ENCODE peak calls at places on chromosomes 4 and X, in seven cellular contexts. One of them, this sample, is unnamed. For H3K4me1, the result is how much of the 10 kb centered on the place peaks cover.

GRCh38 chr4:117010695-117011094 is 74.7 kb downstream of the TRAM1L1 start:
- DNase-seq in uterus: no peak
- DNase-seq in BE2C: no peak
- DNase-seq in sigmoid colon: no peak
- DNase-seq in GM23248: no peak
- DNase-seq in CD8-positive, alpha-beta memory T cell: no peak
- DNase-seq in upper lobe of left lung: no peak
- DNase-seq in this sample: no peak

GRCh38 chrX:41559662-41560061 is 112.5 kb downstream of the NYX start:
- DNase-seq in GM23248: peak
- DNase-seq in sigmoid colon: no peak
- DNase-seq in uterus: peak
- DNase-seq in BE2C: no peak
- DNase-seq in CD8-positive, alpha-beta memory T cell: no peak
- DNase-seq in upper lobe of left lung: no peak
- DNase-seq in this sample: no peak

GRCh38 chr4:109155682-109156243 is 146.7 kb downstream of the COL25A1 start:
- DNase-seq in CD8-positive, alpha-beta memory T cell: no peak
- DNase-seq in GM23248: peak
- DNase-seq in BE2C: no peak
- DNase-seq in sigmoid colon: no peak
- DNase-seq in uterus: no peak
- DNase-seq in upper lobe of left lung: no peak
- DNase-seq in this sample: no peak

GRCh38 chr4:38753021-38753806 is 29.6 kb downstream of the TLR10 start:
- DNase-seq in upper lobe of left lung: peak
- DNase-seq in BE2C: peak
- DNase-seq in sigmoid colon: peak
- DNase-seq in GM23248: peak
- DNase-seq in uterus: peak
- DNase-seq in CD8-positive, alpha-beta memory T cell: no peak
- DNase-seq in this sample: peak

GRCh38 chr4:16337936-16338335 is 111.7 kb upstream of the TAPT1 start:
- DNase-seq in sigmoid colon: no peak
- DNase-seq in uterus: no peak
- DNase-seq in BE2C: no peak
- DNase-seq in GM23248: peak
- DNase-seq in CD8-positive, alpha-beta memory T cell: no peak
- DNase-seq in upper lobe of left lung: no peak
- DNase-seq in this sample: no peak

GRCh38 chr4:186150926-186151325 is 40.4 kb upstream of the CYP4V2 start:
- DNase-seq in upper lobe of left lung: no peak
- DNase-seq in sigmoid colon: no peak
- DNase-seq in uterus: no peak
- DNase-seq in CD8-positive, alpha-beta memory T cell: no peak
- DNase-seq in GM23248: no peak
- DNase-seq in BE2C: no peak
- DNase-seq in this sample: no peak

GRCh38 chr4:80232707-80233370 is 33.6 kb upstream of the FGF5 start:
- DNase-seq in GM23248: no peak
- DNase-seq in CD8-positive, alpha-beta memory T cell: no peak
- DNase-seq in uterus: no peak
- DNase-seq in upper lobe of left lung: no peak
- DNase-seq in sigmoid colon: no peak
- DNase-seq in BE2C: no peak
- DNase-seq in this sample: no peak

GRCh38 chrX:46653482-46653881 is 79.9 kb downstream of the CHST7 start:
- DNase-seq in GM23248: no peak
- DNase-seq in upper lobe of left lung: no peak
- DNase-seq in CD8-positive, alpha-beta memory T cell: no peak
- DNase-seq in BE2C: peak
- DNase-seq in uterus: no peak
- DNase-seq in sigmoid colon: no peak
- DNase-seq in this sample: no peak

GRCh38 chr4:75673959-75674328 is 733 bp upstream of the G3BP2 start:
- DNase-seq in upper lobe of left lung: no peak
- DNase-seq in uterus: no peak
- DNase-seq in GM23248: no peak
- DNase-seq in sigmoid colon: no peak
- DNase-seq in BE2C: no peak
- DNase-seq in CD8-positive, alpha-beta memory T cell: no peak
- DNase-seq in this sample: peak

GRCh38 chrX:22628275-22628674 is 355.6 kb downstream of the CBLL2 start:
- DNase-seq in upper lobe of left lung: no peak
- DNase-seq in GM23248: no peak
- DNase-seq in CD8-positive, alpha-beta memory T cell: no peak
- DNase-seq in sigmoid colon: no peak
- DNase-seq in BE2C: no peak
- DNase-seq in uterus: no peak
- DNase-seq in this sample: no peak

GRCh38 chr4:82852751-82853053 is 38.3 kb downstream of the SEC31A start:
- DNase-seq in GM23248: no peak
- DNase-seq in sigmoid colon: no peak
- DNase-seq in upper lobe of left lung: no peak
- DNase-seq in BE2C: peak
- DNase-seq in uterus: no peak
- DNase-seq in CD8-positive, alpha-beta memory T cell: no peak
- DNase-seq in this sample: no peak

GRCh38 chr4:169724251-169724650 is 33.5 kb downstream of the HPF1 start:
- DNase-seq in upper lobe of left lung: no peak
- DNase-seq in uterus: no peak
- DNase-seq in BE2C: no peak
- DNase-seq in sigmoid colon: no peak
- DNase-seq in GM23248: peak
- DNase-seq in CD8-positive, alpha-beta memory T cell: no peak
- DNase-seq in this sample: no peak

GRCh38 chr4:153224474-153224873 is 20.2 kb downstream of the TRIM2 start:
- DNase-seq in BE2C: no peak
- DNase-seq in GM23248: no peak
- DNase-seq in sigmoid colon: no peak
- DNase-seq in CD8-positive, alpha-beta memory T cell: no peak
- DNase-seq in upper lobe of left lung: no peak
- DNase-seq in uterus: no peak
- DNase-seq in this sample: no peak

GRCh38 chr4:102217775-102218174 is 127.5 kb downstream of the SLC39A8 start:
- DNase-seq in upper lobe of left lung: no peak
- DNase-seq in sigmoid colon: no peak
- DNase-seq in uterus: no peak
- DNase-seq in CD8-positive, alpha-beta memory T cell: no peak
- DNase-seq in GM23248: peak
- DNase-seq in BE2C: no peak
- DNase-seq in this sample: no peak

GRCh38 chr4:24482871-24483270 is 101.5 kb downstream of the DHX15 start:
- DNase-seq in GM23248: peak
- DNase-seq in uterus: no peak
- DNase-seq in sigmoid colon: no peak
- DNase-seq in BE2C: no peak
- DNase-seq in CD8-positive, alpha-beta memory T cell: no peak
- DNase-seq in upper lobe of left lung: no peak
- DNase-seq in this sample: no peak

GRCh38 chr4:79241846-79242245 is 84.0 kb downstream of the NAA11 start:
- DNase-seq in CD8-positive, alpha-beta memory T cell: no peak
- DNase-seq in uterus: no peak
- DNase-seq in BE2C: no peak
- DNase-seq in upper lobe of left lung: no peak
- DNase-seq in GM23248: peak
- DNase-seq in sigmoid colon: no peak
- DNase-seq in this sample: no peak

GRCh38 chr4:157664726-157665125 is 444.2 kb downstream of the GRIA2 start:
- DNase-seq in uterus: no peak
- DNase-seq in CD8-positive, alpha-beta memory T cell: no peak
- DNase-seq in BE2C: no peak
- DNase-seq in upper lobe of left lung: no peak
- DNase-seq in GM23248: peak
- DNase-seq in sigmoid colon: no peak
- DNase-seq in this sample: no peak

GRCh38 chr4:170339522-170339921 is 249.8 kb upstream of the AADAT start:
- DNase-seq in upper lobe of left lung: no peak
- DNase-seq in BE2C: no peak
- DNase-seq in CD8-positive, alpha-beta memory T cell: no peak
- DNase-seq in GM23248: no peak
- DNase-seq in sigmoid colon: no peak
- DNase-seq in uterus: no peak
- DNase-seq in this sample: no peak

GRCh38 chr4:10546-10870 is 42.6 kb upstream of the ZNF595 start:
- DNase-seq in CD8-positive, alpha-beta memory T cell: no peak
- DNase-seq in BE2C: no peak
- DNase-seq in GM23248: no peak
- DNase-seq in uterus: no peak
- DNase-seq in upper lobe of left lung: no peak
- DNase-seq in sigmoid colon: no peak
- DNase-seq in this sample: no peak

GRCh38 chr4:125433453-125433852 is 118.7 kb downstream of the FAT4 start:
- DNase-seq in BE2C: no peak
- DNase-seq in CD8-positive, alpha-beta memory T cell: no peak
- DNase-seq in upper lobe of left lung: no peak
- DNase-seq in GM23248: peak
- DNase-seq in sigmoid colon: no peak
- DNase-seq in uterus: no peak
- DNase-seq in this sample: no peak

GRCh38 chrX:119638725-119639471 is 32.7 kb upstream of the NKRF start:
- DNase-seq in upper lobe of left lung: no peak
- DNase-seq in CD8-positive, alpha-beta memory T cell: no peak
- DNase-seq in BE2C: no peak
- DNase-seq in uterus: no peak
- DNase-seq in sigmoid colon: no peak
- DNase-seq in GM23248: no peak
- DNase-seq in this sample: no peak

GRCh38 chrX:16484338-16484737 is 165.6 kb upstream of the S100G start:
- DNase-seq in upper lobe of left lung: peak
- DNase-seq in uterus: no peak
- DNase-seq in GM23248: peak
- DNase-seq in BE2C: no peak
- DNase-seq in sigmoid colon: no peak
- DNase-seq in CD8-positive, alpha-beta memory T cell: no peak
- DNase-seq in this sample: peak

GRCh38 chr4:140252742-140253555 is 99.0 kb upstream of the MAML3 start:
- DNase-seq in upper lobe of left lung: peak
- DNase-seq in sigmoid colon: peak
- DNase-seq in CD8-positive, alpha-beta memory T cell: peak
- DNase-seq in uterus: peak
- DNase-seq in BE2C: peak
- DNase-seq in GM23248: peak
- DNase-seq in this sample: peak

GRCh38 chr4:96472103-96472867 is 632.4 kb downstream of the PDHA2 start:
- DNase-seq in GM23248: no peak
- DNase-seq in uterus: no peak
- DNase-seq in CD8-positive, alpha-beta memory T cell: no peak
- DNase-seq in sigmoid colon: no peak
- DNase-seq in upper lobe of left lung: no peak
- DNase-seq in BE2C: no peak
- DNase-seq in this sample: no peak

GRCh38 chr4:41435509-41435908 is 102.4 kb upstream of the LIMCH1 start:
- DNase-seq in upper lobe of left lung: no peak
- DNase-seq in sigmoid colon: no peak
- DNase-seq in BE2C: no peak
- DNase-seq in CD8-positive, alpha-beta memory T cell: no peak
- DNase-seq in uterus: no peak
- DNase-seq in GM23248: no peak
- DNase-seq in this sample: no peak
- H3K4me1 ChIP-seq in upper lobe of left lung: under half
- H3K4me1 ChIP-seq in sigmoid colon: under half
- H3K4me1 ChIP-seq in BE2C: under half
- H3K4me1 ChIP-seq in CD8-positive, alpha-beta memory T cell: under half
- H3K4me1 ChIP-seq in uterus: under half
- H3K4me1 ChIP-seq in GM23248: under half
- H3K4me1 ChIP-seq in this sample: under half

GRCh38 chrX:140480765-140481164 is 24.1 kb downstream of the SOX3 start:
- DNase-seq in upper lobe of left lung: no peak
- DNase-seq in BE2C: no peak
- DNase-seq in CD8-positive, alpha-beta memory T cell: no peak
- DNase-seq in uterus: no peak
- DNase-seq in sigmoid colon: no peak
- DNase-seq in GM23248: no peak
- DNase-seq in this sample: no peak
- H3K4me1 ChIP-seq in upper lobe of left lung: under half
- H3K4me1 ChIP-seq in BE2C: under half
- H3K4me1 ChIP-seq in CD8-positive, alpha-beta memory T cell: under half
- H3K4me1 ChIP-seq in uterus: under half
- H3K4me1 ChIP-seq in sigmoid colon: under half
- H3K4me1 ChIP-seq in GM23248: under half
- H3K4me1 ChIP-seq in this sample: under half

GRCh38 chr4:124426279-124426678 is 286.3 kb downstream of the ANKRD50 start:
- DNase-seq in upper lobe of left lung: no peak
- DNase-seq in uterus: no peak
- DNase-seq in sigmoid colon: no peak
- DNase-seq in GM23248: no peak
- DNase-seq in BE2C: no peak
- DNase-seq in CD8-positive, alpha-beta memory T cell: no peak
- DNase-seq in this sample: no peak
- H3K4me1 ChIP-seq in upper lobe of left lung: under half
- H3K4me1 ChIP-seq in uterus: under half
- H3K4me1 ChIP-seq in sigmoid colon: under half
- H3K4me1 ChIP-seq in GM23248: under half
- H3K4me1 ChIP-seq in BE2C: under half
- H3K4me1 ChIP-seq in CD8-positive, alpha-beta memory T cell: under half
- H3K4me1 ChIP-seq in this sample: under half

DNA sequence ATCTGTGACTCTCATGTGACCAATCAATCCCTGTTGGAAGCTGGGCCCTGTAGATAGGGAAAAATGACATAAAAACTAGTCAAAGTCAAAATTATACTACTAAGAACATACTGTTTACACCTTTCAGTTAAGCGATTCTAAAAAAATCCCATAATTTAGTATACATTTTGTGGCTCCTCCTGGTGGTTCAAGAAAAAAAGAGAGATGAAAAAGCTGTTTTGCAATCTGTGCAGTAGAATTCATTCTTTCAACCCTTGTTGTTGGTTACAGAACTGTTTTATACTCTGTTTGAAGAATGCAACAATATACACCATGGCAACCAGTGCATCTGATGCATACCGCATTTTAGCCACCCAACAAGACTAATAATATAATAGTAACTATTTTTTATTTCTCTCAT is 66.8 kb upstream of the ANK2 start:
- DNase-seq in BE2C: no peak
- DNase-seq in upper lobe of left lung: no peak
- DNase-seq in sigmoid colon: no peak
- DNase-seq in uterus: no peak
- DNase-seq in GM23248: peak
- DNase-seq in CD8-positive, alpha-beta memory T cell: no peak
- DNase-seq in this sample: no peak
- H3K4me1 ChIP-seq in BE2C: under half
- H3K4me1 ChIP-seq in upper lobe of left lung: under half
- H3K4me1 ChIP-seq in sigmoid colon: under half
- H3K4me1 ChIP-seq in uterus: under half
- H3K4me1 ChIP-seq in GM23248: under half
- H3K4me1 ChIP-seq in CD8-positive, alpha-beta memory T cell: under half
- H3K4me1 ChIP-seq in this sample: under half

DNA sequence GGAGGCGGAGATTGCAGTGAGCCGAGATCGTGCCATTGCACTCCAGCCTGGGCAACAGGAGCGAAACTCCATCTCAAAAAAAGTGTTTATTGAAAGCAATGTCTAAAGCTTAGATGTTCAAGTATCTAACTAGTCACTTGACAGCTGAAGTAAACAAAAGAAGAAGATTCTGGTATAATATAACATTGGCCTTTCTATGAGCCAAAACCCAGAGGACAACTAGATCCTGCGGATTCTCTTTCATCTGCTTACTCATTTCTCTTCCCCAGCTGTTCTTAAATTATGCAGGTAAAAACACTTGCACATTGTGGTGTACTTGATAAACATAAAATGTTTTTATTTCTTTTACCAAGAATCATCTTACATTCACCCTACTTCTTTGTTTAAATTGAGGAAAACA is 24.1 kb upstream of the AREG start:
- DNase-seq in CD8-positive, alpha-beta memory T cell: no peak
- DNase-seq in GM23248: no peak
- DNase-seq in uterus: no peak
- DNase-seq in BE2C: no peak
- DNase-seq in upper lobe of left lung: no peak
- DNase-seq in sigmoid colon: no peak
- DNase-seq in this sample: no peak
- H3K4me1 ChIP-seq in CD8-positive, alpha-beta memory T cell: under half
- H3K4me1 ChIP-seq in GM23248: under half
- H3K4me1 ChIP-seq in uterus: under half
- H3K4me1 ChIP-seq in BE2C: under half
- H3K4me1 ChIP-seq in upper lobe of left lung: under half
- H3K4me1 ChIP-seq in sigmoid colon: under half
- H3K4me1 ChIP-seq in this sample: under half